ENCODE peak calls at places on chromosomes 12 and 14, in six cellular contexts. E, Q, T, H, F and L are unnamed samples.

GRCh38 chr14:64279719-64280668 is 14.2 kb downstream of the ESR2 start:
- DNase-seq in E (no peak), Q (peak), T (no peak), H (no peak), F (no peak), L (no peak)

GRCh38 chr14:76537912-76538647 is 162.1 kb downstream of the ESRRB start:
- DNase-seq in E (no peak), Q (no peak), T (no peak), H (no peak), F (no peak), L (no peak)

GRCh38 chr12:116267948-116268347 is 9.5 kb downstream of the MED13L start:
- DNase-seq in E (no peak), Q (no peak), T (no peak), H (no peak), F (no peak), L (no peak)

GRCh38 chr14:99158150-99158549 is 113.8 kb downstream of the BCL11B start:
- DNase-seq in E (no peak), Q (no peak), T (no peak), H (no peak), F (no peak), L (no peak)

GRCh38 chr14:30034049-30034635 is 106.5 kb upstream of the PRKD1 start:
- DNase-seq in E (no peak), Q (no peak), T (peak), H (no peak), F (no peak), L (no peak)

GRCh38 chr12:106861984-106862894 is 87.8 kb downstream of the RIC8B start:
- DNase-seq in E (no peak), Q (no peak), T (no peak), H (no peak), F (no peak), L (no peak)

GRCh38 chr12:89756638-89757321 is 48.1 kb upstream of the ATP2B1 start:
- DNase-seq in E (peak), Q (peak), T (no peak), H (no peak), F (no peak), L (peak)

GRCh38 chr12:108302471-108303311 is 36.4 kb downstream of the CMKLR1 start:
- DNase-seq in E (no peak), Q (no peak), T (peak), H (no peak), F (no peak), L (no peak)

GRCh38 chr14:59190372-59190771 is 1.9 kb downstream of the DAAM1 start:
- DNase-seq in E (peak), Q (no peak), T (peak), H (no peak), F (no peak), L (no peak)

GRCh38 chr12:15863258-15863835 is 18.8 kb upstream of the STRAP start:
- DNase-seq in E (no peak), Q (no peak), T (no peak), H (no peak), F (no peak), L (no peak)

GRCh38 chr14:68952544-68953535 is 26.3 kb downstream of the ACTN1 start:
- DNase-seq in E (no peak), Q (no peak), T (no peak), H (no peak), F (no peak), L (no peak)

GRCh38 chr12:118035194-118036041 is 18.9 kb downstream of the RFC5 start:
- DNase-seq in E (peak), Q (no peak), T (no peak), H (no peak), F (no peak), L (peak)

GRCh38 chr12:106245767-106246166 is 2.1 kb downstream of the CKAP4 start:
- DNase-seq in E (no peak), Q (no peak), T (no peak), H (no peak), F (no peak), L (no peak)

GRCh38 chr12:32877670-32878459 is 18.7 kb downstream of the PKP2 start:
- DNase-seq in E (no peak), Q (no peak), T (no peak), H (no peak), F (no peak), L (no peak)